ENCODE peak calls at places on chromosomes 5 and 9, in four cellular contexts. One of them, this sample, is unnamed.

GRCh38 chr5:378301-378891 is 56.9 kb downstream of the AHRR start:
- DNase-seq in fibroblast of lung: peak; percentile 80
- DNase-seq in A549: no peak
- DNase-seq in GM23248: peak; percentile 75
- DNase-seq in this sample: peak; percentile 90

GRCh38 chr9:98159790-98160189 is 32.6 kb downstream of the CORO2A start:
- DNase-seq in fibroblast of lung: no peak
- DNase-seq in GM23248: no peak
- DNase-seq in A549: no peak
- DNase-seq in this sample: peak; percentile 45

GRCh38 chr5:157085930-157086329 is 22.9 kb downstream of the HAVCR2 start:
- DNase-seq in fibroblast of lung: no peak
- DNase-seq in A549: no peak
- DNase-seq in GM23248: no peak
- DNase-seq in this sample: no peak

GRCh38 chr5:10352404-10353240 is 873 bp upstream of the MARCHF6 start:
- DNase-seq in A549: no peak
- DNase-seq in GM23248: peak; percentile 69
- DNase-seq in fibroblast of lung: peak; percentile 73
- DNase-seq in this sample: no peak

GRCh38 chr9:125561497-125562148 is 145.4 kb downstream of the MAPKAP1 start:
- DNase-seq in A549: no peak
- DNase-seq in GM23248: no peak
- DNase-seq in fibroblast of lung: no peak
- DNase-seq in this sample: no peak

GRCh38 chr5:109907751-109908150 is 218.0 kb downstream of the MAN2A1 start:
- DNase-seq in GM23248: peak; percentile 79
- DNase-seq in fibroblast of lung: peak; percentile 91
- DNase-seq in A549: no peak
- DNase-seq in this sample: no peak

GRCh38 chr5:64646169-64646568 is 44.1 kb upstream of the SHISAL2B start:
- DNase-seq in fibroblast of lung: no peak
- DNase-seq in GM23248: no peak
- DNase-seq in A549: no peak
- DNase-seq in this sample: no peak

GRCh38 chr5:66516535-66516934 is 79.7 kb upstream of the MAST4 start:
- DNase-seq in GM23248: no peak
- DNase-seq in fibroblast of lung: no peak
- DNase-seq in A549: no peak
- DNase-seq in this sample: no peak

GRCh38 chr5:160507181-160507811 is 85.6 kb downstream of the PTTG1 start:
- DNase-seq in fibroblast of lung: peak; percentile 88
- DNase-seq in GM23248: peak; percentile 86
- DNase-seq in A549: no peak
- DNase-seq in this sample: no peak

GRCh38 chr9:118109542-118109941 is 405.3 kb downstream of the TLR4 start:
- DNase-seq in A549: no peak
- DNase-seq in fibroblast of lung: no peak
- DNase-seq in GM23248: no peak
- DNase-seq in this sample: no peak

GRCh38 chr5:32668552-32668951 is 42.6 kb upstream of the NPR3 start:
- DNase-seq in fibroblast of lung: no peak
- DNase-seq in GM23248: no peak
- DNase-seq in A549: no peak
- DNase-seq in this sample: peak; percentile 23

GRCh38 chr9:115024925-115025535 is 92.9 kb downstream of the TNC start:
- DNase-seq in A549: no peak
- DNase-seq in fibroblast of lung: peak; percentile 72
- DNase-seq in GM23248: no peak
- DNase-seq in this sample: no peak

GRCh38 chr5:103428923-103429322 is 133.7 kb downstream of the NUDT12 start:
- DNase-seq in A549: no peak
- DNase-seq in fibroblast of lung: no peak
- DNase-seq in GM23248: no peak
- DNase-seq in this sample: no peak
- H3K27ac ChIP-seq in A549: no peak overlapping the region
- H3K27ac ChIP-seq in fibroblast of lung: no peak overlapping the region
- H3K27ac ChIP-seq in GM23248: no peak overlapping the region
- H3K27ac ChIP-seq in this sample: peak overlapping the region; percentile 84

GRCh38 chr5:40386293-40386692 is 293.4 kb upstream of the PTGER4 start:
- DNase-seq in A549: no peak
- DNase-seq in GM23248: no peak
- DNase-seq in fibroblast of lung: peak; percentile 18
- DNase-seq in this sample: no peak
- H3K4me2 ChIP-seq in A549: no peak overlapping the region
- H3K4me2 ChIP-seq in GM23248: no peak overlapping the region
- H3K4me2 ChIP-seq in fibroblast of lung: no peak overlapping the region
- H3K4me2 ChIP-seq in this sample: no peak overlapping the region

GRCh38 chr5:59037453-59038168 is 454.7 kb downstream of the RAB3C start:
- DNase-seq in GM23248: no peak
- DNase-seq in A549: peak; percentile 67
- DNase-seq in fibroblast of lung: no peak
- DNase-seq in this sample: peak; percentile 80
- H3K27ac ChIP-seq in GM23248: peak overlapping the region; percentile 89
- H3K27ac ChIP-seq in A549: peak overlapping the region; percentile 95
- H3K27ac ChIP-seq in fibroblast of lung: no peak overlapping the region
- H3K27ac ChIP-seq in this sample: peak overlapping the region; percentile 90

DNA sequence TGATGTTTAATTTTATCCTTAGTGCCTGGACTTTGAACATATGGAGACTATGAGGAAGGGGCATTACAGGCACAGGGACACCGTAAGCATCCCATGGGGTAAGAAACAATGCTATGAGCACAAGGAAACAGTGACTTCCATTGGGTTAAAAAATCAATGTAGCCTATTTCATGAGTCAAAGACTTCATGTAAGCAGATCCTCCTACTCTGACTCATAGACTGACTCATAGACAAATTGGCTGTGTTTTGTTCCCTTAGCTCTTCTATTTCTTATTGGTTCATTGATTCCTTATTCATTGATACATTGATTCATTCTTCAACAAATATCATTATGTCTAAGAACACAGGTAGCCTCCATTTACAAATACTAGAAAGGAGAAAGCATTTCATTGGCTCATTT is 350.9 kb downstream of the PRELID2 start:
- DNase-seq in GM23248: peak; percentile 80
- DNase-seq in A549: peak; percentile 24
- DNase-seq in fibroblast of lung: peak; percentile 87
- DNase-seq in this sample: no peak
- H3K4me2 ChIP-seq in GM23248: no peak overlapping the region
- H3K4me2 ChIP-seq in A549: peak overlapping the region; percentile 34
- H3K4me2 ChIP-seq in fibroblast of lung: peak overlapping the region; percentile 13
- H3K4me2 ChIP-seq in this sample: peak overlapping the region; percentile 10

GRCh38 chr9:1453636-1454035 is 403.5 kb downstream of the DMRT2 start:
- DNase-seq in fibroblast of lung: no peak
- DNase-seq in A549: no peak
- DNase-seq in GM23248: no peak
- DNase-seq in this sample: no peak

GRCh38 chr9:1457460-1457859 is 407.3 kb downstream of the DMRT2 start:
- DNase-seq in fibroblast of lung: no peak
- DNase-seq in A549: no peak
- DNase-seq in GM23248: no peak
- DNase-seq in this sample: no peak

GRCh38 chr9:1456301-1456999 is 406.3 kb downstream of the DMRT2 start:
- DNase-seq in fibroblast of lung: no peak
- DNase-seq in GM23248: no peak
- DNase-seq in A549: no peak
- DNase-seq in this sample: no peak

GRCh38 chr9:1454211-1454979 is 404.2 kb downstream of the DMRT2 start:
- DNase-seq in GM23248: no peak
- DNase-seq in fibroblast of lung: no peak
- DNase-seq in A549: no peak
- DNase-seq in this sample: no peak

GRCh38 chr9:1454980-1455367 is 404.8 kb downstream of the DMRT2 start:
- DNase-seq in GM23248: peak; percentile 2
- DNase-seq in A549: no peak
- DNase-seq in fibroblast of lung: no peak
- DNase-seq in this sample: no peak
- H3K27ac ChIP-seq in GM23248: no peak overlapping the region
- H3K27ac ChIP-seq in A549: no peak overlapping the region
- H3K27ac ChIP-seq in fibroblast of lung: no peak overlapping the region
- H3K27ac ChIP-seq in this sample: no peak overlapping the region

GRCh38 chr5:8458038-8458383 is 589.1 kb downstream of the MTRR start:
- DNase-seq in GM23248: peak; percentile 75
- DNase-seq in fibroblast of lung: peak; percentile 25
- DNase-seq in A549: no peak
- DNase-seq in this sample: peak; percentile 38
- H3K4me2 ChIP-seq in GM23248: peak overlapping the region; percentile 80
- H3K4me2 ChIP-seq in fibroblast of lung: peak overlapping the region; percentile 59
- H3K4me2 ChIP-seq in A549: peak overlapping the region; percentile 39
- H3K4me2 ChIP-seq in this sample: peak overlapping the region; percentile 88

GRCh38 chr5:139698461-139699146 is 50.5 kb downstream of the CXXC5 start:
- DNase-seq in fibroblast of lung: peak; percentile 86
- DNase-seq in GM23248: peak; percentile 80
- DNase-seq in A549: no peak
- DNase-seq in this sample: peak; percentile 91
- H3K27ac ChIP-seq in fibroblast of lung: peak overlapping the region; percentile 77
- H3K27ac ChIP-seq in GM23248: peak overlapping the region; percentile 91
- H3K27ac ChIP-seq in A549: peak overlapping the region; percentile 80
- H3K27ac ChIP-seq in this sample: peak overlapping the region; percentile 75

DNA sequence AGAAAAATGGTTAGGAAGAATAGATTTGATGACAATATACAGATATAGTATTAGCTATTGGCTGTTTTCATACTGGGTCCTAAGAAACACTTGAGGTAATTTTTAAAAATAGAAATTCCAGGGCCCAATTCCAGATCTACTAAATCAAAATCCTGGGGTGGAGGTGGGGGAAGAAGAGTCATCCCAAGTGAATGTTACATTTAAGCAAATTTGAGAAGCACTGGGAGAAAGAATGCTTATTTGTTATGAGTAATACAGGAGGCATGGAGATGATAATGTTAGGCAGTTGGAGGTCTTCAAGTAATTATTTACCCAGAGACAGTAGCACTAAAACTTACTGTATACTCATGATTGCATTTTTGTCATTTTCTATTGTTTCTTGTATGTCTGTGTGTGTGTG is 93.0 kb upstream of the DAB2 start:
- DNase-seq in fibroblast of lung: peak; percentile 99
- DNase-seq in A549: peak; percentile 75
- DNase-seq in GM23248: peak; percentile 90
- DNase-seq in this sample: peak; percentile 52
- H3K4me2 ChIP-seq in fibroblast of lung: no peak overlapping the region
- H3K4me2 ChIP-seq in A549: peak overlapping the region; percentile 64
- H3K4me2 ChIP-seq in GM23248: peak overlapping the region; percentile 72
- H3K4me2 ChIP-seq in this sample: peak overlapping the region; percentile 37